ENCODE peak calls at places on chromosomes 16 and 17, in seven cellular contexts. C is neural crest cell; P is fibroblast of the aortic adventitia; J is lower lobe of right lung; L is stomach; F is HFF-Myc; H is activated naive CD4-positive, alpha-beta T cell. A is an unnamed sample.

GRCh38 chr17:40526668-40527067 is 25.2 kb upstream of the TNS4 start:
- DNase-seq in C (no peak), P (no peak), J (no peak), L (no peak), F (no peak), H (no peak), A (no peak)

GRCh38 chr16:70687172-70687531 is 1.3 kb upstream of the MTSS2 start:
- DNase-seq in C (no peak), P (no peak), J (no peak), L (no peak), F (no peak), H (no peak), A (no peak)

GRCh38 chr17:49508061-49508865 is 13.2 kb downstream of the NGFR start:
- DNase-seq in C (no peak), P (no peak), J (no peak), L (no peak), F (peak), H (no peak), A (no peak)

GRCh38 chr16:76577003-76577402 is 299.8 kb downstream of the CNTNAP4 start:
- DNase-seq in C (no peak), P (no peak), J (no peak), L (no peak), F (no peak), H (no peak), A (no peak)

GRCh38 chr17:58339775-58340622 is 11.4 kb upstream of the TSPOAP1 start:
- DNase-seq in C (no peak), P (no peak), J (no peak), L (no peak), F (no peak), H (no peak), A (no peak)

GRCh38 chr16:50594332-50595260 is 46.4 kb downstream of the NKD1 start:
- DNase-seq in C (no peak), P (no peak), J (no peak), L (no peak), F (no peak), H (no peak), A (no peak)

GRCh38 chr16:88738167-88739084 is 32.1 kb downstream of the CTU2 start:
- DNase-seq in C (no peak), P (no peak), J (no peak), L (no peak), F (no peak), H (no peak), A (no peak)

GRCh38 chr17:44959821-44960523 is 8.1 kb downstream of the C1QL1 start:
- DNase-seq in C (no peak), P (no peak), J (no peak), L (no peak), F (no peak), H (no peak), A (no peak)

GRCh38 chr17:83071966-83072562 is 7.3 kb upstream of the METRNL start:
- DNase-seq in C (no peak), P (no peak), J (no peak), L (no peak), F (no peak), H (no peak), A (no peak)

GRCh38 chr16:50469121-50469743 is 79.0 kb upstream of the NKD1 start:
- DNase-seq in C (no peak), P (no peak), J (no peak), L (no peak), F (no peak), H (no peak), A (no peak)

GRCh38 chr16:67750466-67750865 is 31.4 kb upstream of the GFOD2 start:
- DNase-seq in C (no peak), P (no peak), J (no peak), L (no peak), F (no peak), H (no peak), A (no peak)

GRCh38 chr16:31356566-31357323 is 1.8 kb downstream of the ITGAX start:
- DNase-seq in C (no peak), P (no peak), J (no peak), L (no peak), F (no peak), H (no peak), A (no peak)

GRCh38 chr17:64091116-64091515 is 38.8 kb downstream of the ERN1 start:
- DNase-seq in C (no peak), P (peak), J (no peak), L (no peak), F (no peak), H (no peak), A (no peak)